ENCODE peak calls at places on chromosomes 6 and 20, in ten cellular contexts. One of them, this sample, is unnamed.

GRCh38 chr6:20814494-20814893 is 280.2 kb downstream of the CDKAL1 start:
- DNase-seq in coronary artery: no peak
- DNase-seq in AG04450: no peak
- DNase-seq in NCI-H1930: no peak
- DNase-seq in non-pigmented ciliary epithelial cell: no peak
- DNase-seq in fibroblast of the conjunctiva: no peak
- DNase-seq in tibial artery: no peak
- DNase-seq in body of pancreas: no peak
- DNase-seq in ELR: no peak
- DNase-seq in NCI-H446 treated with DMSO at 0.1 percent for 48 hours: no peak
- DNase-seq in this sample: no peak

GRCh38 chr20:62046431-62046830 is 19.2 kb downstream of the TAF4 start:
- DNase-seq in NCI-H1930: no peak
- DNase-seq in coronary artery: no peak
- DNase-seq in body of pancreas: no peak
- DNase-seq in NCI-H446 treated with DMSO at 0.1 percent for 48 hours: no peak
- DNase-seq in AG04450: no peak
- DNase-seq in fibroblast of the conjunctiva: no peak
- DNase-seq in ELR: no peak
- DNase-seq in non-pigmented ciliary epithelial cell: no peak
- DNase-seq in tibial artery: no peak
- DNase-seq in this sample: no peak

GRCh38 chr6:143555071-143555492 is 43.6 kb upstream of the FUCA2 start:
- DNase-seq in coronary artery: no peak
- DNase-seq in non-pigmented ciliary epithelial cell: no peak
- DNase-seq in fibroblast of the conjunctiva: no peak
- DNase-seq in ELR: peak
- DNase-seq in tibial artery: no peak
- DNase-seq in NCI-H1930: no peak
- DNase-seq in NCI-H446 treated with DMSO at 0.1 percent for 48 hours: no peak
- DNase-seq in body of pancreas: no peak
- DNase-seq in AG04450: no peak
- DNase-seq in this sample: no peak

GRCh38 chr20:13384132-13384531 is 163.1 kb downstream of the ISM1 start:
- DNase-seq in AG04450: no peak
- DNase-seq in coronary artery: no peak
- DNase-seq in body of pancreas: no peak
- DNase-seq in fibroblast of the conjunctiva: no peak
- DNase-seq in non-pigmented ciliary epithelial cell: no peak
- DNase-seq in ELR: no peak
- DNase-seq in NCI-H1930: no peak
- DNase-seq in tibial artery: no peak
- DNase-seq in NCI-H446 treated with DMSO at 0.1 percent for 48 hours: no peak
- DNase-seq in this sample: no peak

GRCh38 chr20:24910461-24910860 is 38.6 kb upstream of the CST7 start:
- DNase-seq in AG04450: no peak
- DNase-seq in ELR: no peak
- DNase-seq in fibroblast of the conjunctiva: no peak
- DNase-seq in body of pancreas: no peak
- DNase-seq in tibial artery: no peak
- DNase-seq in NCI-H446 treated with DMSO at 0.1 percent for 48 hours: no peak
- DNase-seq in NCI-H1930: no peak
- DNase-seq in non-pigmented ciliary epithelial cell: no peak
- DNase-seq in coronary artery: no peak
- DNase-seq in this sample: no peak

GRCh38 chr20:60050193-60050960 is 92.2 kb downstream of the CDH26 start:
- DNase-seq in body of pancreas: peak
- DNase-seq in NCI-H1930: no peak
- DNase-seq in non-pigmented ciliary epithelial cell: no peak
- DNase-seq in ELR: no peak
- DNase-seq in tibial artery: no peak
- DNase-seq in fibroblast of the conjunctiva: no peak
- DNase-seq in coronary artery: no peak
- DNase-seq in NCI-H446 treated with DMSO at 0.1 percent for 48 hours: no peak
- DNase-seq in AG04450: no peak
- DNase-seq in this sample: no peak

GRCh38 chr6:16136536-16137450 is 7.9 kb downstream of the MYLIP start:
- DNase-seq in non-pigmented ciliary epithelial cell: peak
- DNase-seq in coronary artery: no peak
- DNase-seq in ELR: peak
- DNase-seq in AG04450: peak
- DNase-seq in tibial artery: no peak
- DNase-seq in body of pancreas: no peak
- DNase-seq in NCI-H446 treated with DMSO at 0.1 percent for 48 hours: no peak
- DNase-seq in fibroblast of the conjunctiva: peak
- DNase-seq in NCI-H1930: no peak
- DNase-seq in this sample: no peak

GRCh38 chr6:6057442-6058053 is 50.8 kb upstream of the NRN1 start:
- DNase-seq in coronary artery: no peak
- DNase-seq in AG04450: no peak
- DNase-seq in fibroblast of the conjunctiva: peak
- DNase-seq in NCI-H446 treated with DMSO at 0.1 percent for 48 hours: peak
- DNase-seq in tibial artery: no peak
- DNase-seq in ELR: peak
- DNase-seq in body of pancreas: no peak
- DNase-seq in NCI-H1930: peak
- DNase-seq in non-pigmented ciliary epithelial cell: peak
- DNase-seq in this sample: no peak

GRCh38 chr6:130574146-130574545 is 208.3 kb downstream of the TMEM200A start:
- DNase-seq in ELR: no peak
- DNase-seq in NCI-H1930: no peak
- DNase-seq in non-pigmented ciliary epithelial cell: no peak
- DNase-seq in tibial artery: no peak
- DNase-seq in fibroblast of the conjunctiva: no peak
- DNase-seq in body of pancreas: no peak
- DNase-seq in NCI-H446 treated with DMSO at 0.1 percent for 48 hours: no peak
- DNase-seq in AG04450: no peak
- DNase-seq in coronary artery: no peak
- DNase-seq in this sample: no peak

GRCh38 chr6:119463081-119463626 is 113.6 kb upstream of the MAN1A1 start:
- DNase-seq in tibial artery: no peak
- DNase-seq in NCI-H446 treated with DMSO at 0.1 percent for 48 hours: no peak
- DNase-seq in body of pancreas: no peak
- DNase-seq in AG04450: no peak
- DNase-seq in ELR: no peak
- DNase-seq in non-pigmented ciliary epithelial cell: no peak
- DNase-seq in fibroblast of the conjunctiva: no peak
- DNase-seq in coronary artery: no peak
- DNase-seq in NCI-H1930: no peak
- DNase-seq in this sample: no peak

GRCh38 chr20:11845311-11845710 is 72.4 kb upstream of the BTBD3 start:
- DNase-seq in ELR: no peak
- DNase-seq in tibial artery: no peak
- DNase-seq in NCI-H1930: no peak
- DNase-seq in coronary artery: no peak
- DNase-seq in NCI-H446 treated with DMSO at 0.1 percent for 48 hours: no peak
- DNase-seq in body of pancreas: no peak
- DNase-seq in fibroblast of the conjunctiva: no peak
- DNase-seq in AG04450: no peak
- DNase-seq in non-pigmented ciliary epithelial cell: no peak
- DNase-seq in this sample: no peak

GRCh38 chr6:134724653-134725340 is 225.1 kb downstream of the ALDH8A1 start:
- DNase-seq in body of pancreas: no peak
- DNase-seq in ELR: peak
- DNase-seq in coronary artery: no peak
- DNase-seq in AG04450: peak
- DNase-seq in non-pigmented ciliary epithelial cell: no peak
- DNase-seq in tibial artery: no peak
- DNase-seq in fibroblast of the conjunctiva: no peak
- DNase-seq in NCI-H446 treated with DMSO at 0.1 percent for 48 hours: no peak
- DNase-seq in NCI-H1930: no peak
- DNase-seq in this sample: no peak

GRCh38 chr6:254011-254410 is 38.3 kb upstream of the DUSP22 start:
- DNase-seq in NCI-H1930: no peak
- DNase-seq in non-pigmented ciliary epithelial cell: no peak
- DNase-seq in tibial artery: no peak
- DNase-seq in fibroblast of the conjunctiva: no peak
- DNase-seq in body of pancreas: no peak
- DNase-seq in ELR: no peak
- DNase-seq in coronary artery: no peak
- DNase-seq in NCI-H446 treated with DMSO at 0.1 percent for 48 hours: no peak
- DNase-seq in AG04450: no peak
- DNase-seq in this sample: no peak

GRCh38 chr6:12335717-12336116 is 45.6 kb downstream of the EDN1 start:
- DNase-seq in AG04450: no peak
- DNase-seq in fibroblast of the conjunctiva: no peak
- DNase-seq in ELR: no peak
- DNase-seq in non-pigmented ciliary epithelial cell: no peak
- DNase-seq in NCI-H1930: no peak
- DNase-seq in body of pancreas: no peak
- DNase-seq in NCI-H446 treated with DMSO at 0.1 percent for 48 hours: no peak
- DNase-seq in coronary artery: no peak
- DNase-seq in tibial artery: no peak
- DNase-seq in this sample: no peak

GRCh38 chr20:48403362-48403761 is 424.4 kb downstream of the PREX1 start:
- DNase-seq in coronary artery: no peak
- DNase-seq in body of pancreas: no peak
- DNase-seq in AG04450: no peak
- DNase-seq in fibroblast of the conjunctiva: no peak
- DNase-seq in tibial artery: no peak
- DNase-seq in NCI-H1930: no peak
- DNase-seq in NCI-H446 treated with DMSO at 0.1 percent for 48 hours: no peak
- DNase-seq in non-pigmented ciliary epithelial cell: no peak
- DNase-seq in ELR: no peak
- DNase-seq in this sample: no peak

GRCh38 chr20:6164421-6165341 is 41.9 kb upstream of the FERMT1 start:
- DNase-seq in AG04450: no peak
- DNase-seq in ELR: no peak
- DNase-seq in fibroblast of the conjunctiva: no peak
- DNase-seq in non-pigmented ciliary epithelial cell: no peak
- DNase-seq in NCI-H446 treated with DMSO at 0.1 percent for 48 hours: no peak
- DNase-seq in body of pancreas: no peak
- DNase-seq in NCI-H1930: no peak
- DNase-seq in tibial artery: no peak
- DNase-seq in coronary artery: no peak
- DNase-seq in this sample: no peak

GRCh38 chr6:25413506-25413905 is 134.3 kb downstream of the CARMIL1 start:
- DNase-seq in NCI-H446 treated with DMSO at 0.1 percent for 48 hours: no peak
- DNase-seq in tibial artery: no peak
- DNase-seq in fibroblast of the conjunctiva: no peak
- DNase-seq in ELR: no peak
- DNase-seq in body of pancreas: no peak
- DNase-seq in non-pigmented ciliary epithelial cell: no peak
- DNase-seq in AG04450: no peak
- DNase-seq in coronary artery: no peak
- DNase-seq in NCI-H1930: no peak
- DNase-seq in this sample: no peak

GRCh38 chr6:12266571-12266970 is 23.6 kb upstream of the EDN1 start:
- DNase-seq in fibroblast of the conjunctiva: no peak
- DNase-seq in NCI-H1930: no peak
- DNase-seq in NCI-H446 treated with DMSO at 0.1 percent for 48 hours: no peak
- DNase-seq in ELR: peak
- DNase-seq in tibial artery: no peak
- DNase-seq in coronary artery: no peak
- DNase-seq in non-pigmented ciliary epithelial cell: no peak
- DNase-seq in body of pancreas: no peak
- DNase-seq in AG04450: no peak
- DNase-seq in this sample: no peak

GRCh38 chr6:3285732-3286131 is 27.0 kb downstream of the PSMG4 start:
- DNase-seq in tibial artery: peak
- DNase-seq in AG04450: no peak
- DNase-seq in non-pigmented ciliary epithelial cell: no peak
- DNase-seq in NCI-H1930: no peak
- DNase-seq in NCI-H446 treated with DMSO at 0.1 percent for 48 hours: no peak
- DNase-seq in fibroblast of the conjunctiva: no peak
- DNase-seq in coronary artery: no peak
- DNase-seq in body of pancreas: no peak
- DNase-seq in ELR: no peak
- DNase-seq in this sample: no peak

GRCh38 chr6:139278190-139278589 is 13.6 kb downstream of the TXLNB start:
- DNase-seq in NCI-H446 treated with DMSO at 0.1 percent for 48 hours: no peak
- DNase-seq in non-pigmented ciliary epithelial cell: no peak
- DNase-seq in tibial artery: no peak
- DNase-seq in fibroblast of the conjunctiva: no peak
- DNase-seq in ELR: no peak
- DNase-seq in NCI-H1930: no peak
- DNase-seq in AG04450: no peak
- DNase-seq in body of pancreas: no peak
- DNase-seq in coronary artery: no peak
- DNase-seq in this sample: no peak

GRCh38 chr20:53677447-53678314 is 84.0 kb upstream of the ZNF217 start:
- DNase-seq in ELR: no peak
- DNase-seq in coronary artery: no peak
- DNase-seq in non-pigmented ciliary epithelial cell: no peak
- DNase-seq in NCI-H1930: no peak
- DNase-seq in tibial artery: no peak
- DNase-seq in body of pancreas: peak
- DNase-seq in NCI-H446 treated with DMSO at 0.1 percent for 48 hours: no peak
- DNase-seq in fibroblast of the conjunctiva: no peak
- DNase-seq in AG04450: no peak
- DNase-seq in this sample: peak

GRCh38 chr6:73074175-73074574 is 151.1 kb downstream of the KHDC1L start:
- DNase-seq in fibroblast of the conjunctiva: no peak
- DNase-seq in AG04450: peak
- DNase-seq in non-pigmented ciliary epithelial cell: no peak
- DNase-seq in tibial artery: no peak
- DNase-seq in ELR: peak
- DNase-seq in body of pancreas: no peak
- DNase-seq in coronary artery: no peak
- DNase-seq in NCI-H1930: no peak
- DNase-seq in NCI-H446 treated with DMSO at 0.1 percent for 48 hours: no peak
- DNase-seq in this sample: no peak

GRCh38 chr6:144285798-144286502 is 815 bp downstream of the UTRN start:
- DNase-seq in body of pancreas: peak
- DNase-seq in fibroblast of the conjunctiva: no peak
- DNase-seq in ELR: peak
- DNase-seq in coronary artery: peak
- DNase-seq in non-pigmented ciliary epithelial cell: no peak
- DNase-seq in AG04450: no peak
- DNase-seq in NCI-H1930: peak
- DNase-seq in NCI-H446 treated with DMSO at 0.1 percent for 48 hours: no peak
- DNase-seq in tibial artery: peak
- DNase-seq in this sample: peak

GRCh38 chr6:135877666-135878065 is 26.2 kb downstream of the PDE7B start:
- DNase-seq in body of pancreas: no peak
- DNase-seq in ELR: no peak
- DNase-seq in AG04450: no peak
- DNase-seq in tibial artery: no peak
- DNase-seq in coronary artery: no peak
- DNase-seq in fibroblast of the conjunctiva: no peak
- DNase-seq in NCI-H446 treated with DMSO at 0.1 percent for 48 hours: no peak
- DNase-seq in NCI-H1930: no peak
- DNase-seq in non-pigmented ciliary epithelial cell: no peak
- DNase-seq in this sample: no peak

GRCh38 chr6:151071295-151071694 is 168.5 kb upstream of the AKAP12 start:
- DNase-seq in ELR: peak
- DNase-seq in NCI-H1930: no peak
- DNase-seq in AG04450: peak
- DNase-seq in body of pancreas: no peak
- DNase-seq in NCI-H446 treated with DMSO at 0.1 percent for 48 hours: no peak
- DNase-seq in coronary artery: peak
- DNase-seq in non-pigmented ciliary epithelial cell: peak
- DNase-seq in fibroblast of the conjunctiva: peak
- DNase-seq in tibial artery: peak
- DNase-seq in this sample: no peak

GRCh38 chr6:56814802-56815201 is 140.1 kb upstream of the BEND6 start:
- DNase-seq in non-pigmented ciliary epithelial cell: no peak
- DNase-seq in NCI-H1930: no peak
- DNase-seq in NCI-H446 treated with DMSO at 0.1 percent for 48 hours: no peak
- DNase-seq in AG04450: no peak
- DNase-seq in body of pancreas: no peak
- DNase-seq in tibial artery: no peak
- DNase-seq in fibroblast of the conjunctiva: no peak
- DNase-seq in coronary artery: no peak
- DNase-seq in ELR: no peak
- DNase-seq in this sample: no peak

GRCh38 chr6:43943781-43944250 is 173.8 kb downstream of the VEGFA start:
- DNase-seq in ELR: no peak
- DNase-seq in non-pigmented ciliary epithelial cell: no peak
- DNase-seq in fibroblast of the conjunctiva: no peak
- DNase-seq in tibial artery: peak
- DNase-seq in body of pancreas: peak
- DNase-seq in AG04450: no peak
- DNase-seq in coronary artery: no peak
- DNase-seq in NCI-H1930: no peak
- DNase-seq in NCI-H446 treated with DMSO at 0.1 percent for 48 hours: no peak
- DNase-seq in this sample: no peak

GRCh38 chr20:57747889-57748456 is 38.2 kb upstream of the PMEPA1 start:
- DNase-seq in NCI-H446 treated with DMSO at 0.1 percent for 48 hours: no peak
- DNase-seq in AG04450: no peak
- DNase-seq in NCI-H1930: no peak
- DNase-seq in tibial artery: peak
- DNase-seq in coronary artery: no peak
- DNase-seq in body of pancreas: no peak
- DNase-seq in non-pigmented ciliary epithelial cell: no peak
- DNase-seq in fibroblast of the conjunctiva: no peak
- DNase-seq in ELR: no peak
- DNase-seq in this sample: no peak

This sample was measured in nephron progenitor cell.